ENCODE peak calls at places on chromosomes 4 and X, in eight cellular contexts. One of them, this sample, is unnamed.

GRCh38 chr4:53584658-53585057 is 6.6 kb downstream of the LNX1 start:
- DNase-seq in A172: no peak
- DNase-seq in activated CD4-positive, alpha-beta T cell treated with anti-CD3 and anti-CD28 coated beads, Interleukin-2, amount 10 ng/mL, durations not matched to agents 7 days and 5 days: no peak
- DNase-seq in HTR-8/SVneo: no peak
- DNase-seq in mesenchymal stem cell: no peak
- DNase-seq in GM12865: no peak
- DNase-seq in kidney glomerular epithelial cell: no peak
- DNase-seq in T-helper 2 cell: no peak
- DNase-seq in this sample: no peak

GRCh38 chr4:5640096-5640495 is 68.3 kb downstream of the EVC2 start:
- DNase-seq in A172: no peak
- DNase-seq in mesenchymal stem cell: no peak
- DNase-seq in kidney glomerular epithelial cell: no peak
- DNase-seq in activated CD4-positive, alpha-beta T cell treated with anti-CD3 and anti-CD28 coated beads, Interleukin-2, amount 10 ng/mL, durations not matched to agents 7 days and 5 days: no peak
- DNase-seq in HTR-8/SVneo: no peak
- DNase-seq in T-helper 2 cell: no peak
- DNase-seq in GM12865: no peak
- DNase-seq in this sample: no peak

GRCh38 chrX:123797543-123798447 is 62.1 kb upstream of the XIAP start:
- DNase-seq in A172: no peak
- DNase-seq in kidney glomerular epithelial cell: no peak
- DNase-seq in mesenchymal stem cell: no peak
- DNase-seq in activated CD4-positive, alpha-beta T cell treated with anti-CD3 and anti-CD28 coated beads, Interleukin-2, amount 10 ng/mL, durations not matched to agents 7 days and 5 days: no peak
- DNase-seq in GM12865: no peak
- DNase-seq in HTR-8/SVneo: no peak
- DNase-seq in T-helper 2 cell: no peak
- DNase-seq in this sample: no peak

GRCh38 chr4:56434599-56435000 is 815 bp downstream of the PPAT start:
- DNase-seq in HTR-8/SVneo: no peak
- DNase-seq in T-helper 2 cell: no peak
- DNase-seq in kidney glomerular epithelial cell: peak
- DNase-seq in activated CD4-positive, alpha-beta T cell treated with anti-CD3 and anti-CD28 coated beads, Interleukin-2, amount 10 ng/mL, durations not matched to agents 7 days and 5 days: no peak
- DNase-seq in GM12865: no peak
- DNase-seq in A172: peak
- DNase-seq in mesenchymal stem cell: no peak
- DNase-seq in this sample: no peak

GRCh38 chr4:108620933-108621905 is 843 bp downstream of the RPL34 start:
- DNase-seq in GM12865: no peak
- DNase-seq in mesenchymal stem cell: peak
- DNase-seq in kidney glomerular epithelial cell: no peak
- DNase-seq in T-helper 2 cell: no peak
- DNase-seq in HTR-8/SVneo: no peak
- DNase-seq in A172: no peak
- DNase-seq in activated CD4-positive, alpha-beta T cell treated with anti-CD3 and anti-CD28 coated beads, Interleukin-2, amount 10 ng/mL, durations not matched to agents 7 days and 5 days: no peak
- DNase-seq in this sample: no peak

GRCh38 chr4:3387154-3387942 is 54.4 kb upstream of the HGFAC start:
- DNase-seq in kidney glomerular epithelial cell: no peak
- DNase-seq in mesenchymal stem cell: no peak
- DNase-seq in activated CD4-positive, alpha-beta T cell treated with anti-CD3 and anti-CD28 coated beads, Interleukin-2, amount 10 ng/mL, durations not matched to agents 7 days and 5 days: no peak
- DNase-seq in GM12865: peak
- DNase-seq in T-helper 2 cell: no peak
- DNase-seq in A172: no peak
- DNase-seq in HTR-8/SVneo: no peak
- DNase-seq in this sample: no peak

GRCh38 chr4:180947421-180947820 is 1295.8 kb upstream of the TENM3 start:
- DNase-seq in A172: peak
- DNase-seq in activated CD4-positive, alpha-beta T cell treated with anti-CD3 and anti-CD28 coated beads, Interleukin-2, amount 10 ng/mL, durations not matched to agents 7 days and 5 days: no peak
- DNase-seq in GM12865: no peak
- DNase-seq in kidney glomerular epithelial cell: no peak
- DNase-seq in T-helper 2 cell: no peak
- DNase-seq in HTR-8/SVneo: no peak
- DNase-seq in mesenchymal stem cell: no peak
- DNase-seq in this sample: no peak

GRCh38 chr4:140004580-140005314 is 149.2 kb downstream of the MAML3 start:
- DNase-seq in kidney glomerular epithelial cell: no peak
- DNase-seq in mesenchymal stem cell: peak
- DNase-seq in T-helper 2 cell: no peak
- DNase-seq in activated CD4-positive, alpha-beta T cell treated with anti-CD3 and anti-CD28 coated beads, Interleukin-2, amount 10 ng/mL, durations not matched to agents 7 days and 5 days: no peak
- DNase-seq in HTR-8/SVneo: no peak
- DNase-seq in A172: no peak
- DNase-seq in GM12865: no peak
- DNase-seq in this sample: no peak

This sample was measured in coronary artery.